ENCODE peak calls at places on chromosomes 6 and 20, in eight cellular contexts. S is progenitor cell of endocrine pancreas, P is cardiac muscle cell, L is heart left ventricle, G is PC-9, U is transverse colon, D is HFFc6, M is omental fat pad. Z is an unnamed sample.

GRCh38 chr6:116012966-116013365 is 47.7 kb downstream of the FRK start:
- DNase-seq in G (peak), P (no peak), L (no peak), S (no peak), D (no peak), U (no peak), M (no peak), Z (no peak)

GRCh38 chr6:45438849-45439406 is 61.2 kb upstream of the SUPT3H start:
- DNase-seq in G (no peak), U (no peak), D (peak), P (no peak), S (no peak), M (no peak), L (no peak), Z (no peak)

GRCh38 chr20:4633780-4634179 is 87.9 kb upstream of the PRND start:
- DNase-seq in P (no peak), M (no peak), S (no peak), U (no peak), D (peak), L (no peak), G (peak), Z (no peak)

GRCh38 chr6:39088331-39088730 is 26.7 kb downstream of the SAYSD1 start:
- DNase-seq in D (peak), S (peak), L (peak), M (no peak), G (peak), U (no peak), P (peak), Z (no peak)

GRCh38 chr20:2527762-2528161 is 8.6 kb upstream of the TMC2 start:
- DNase-seq in U (no peak), M (no peak), S (no peak), L (no peak), G (no peak), P (no peak), D (no peak), Z (no peak)

GRCh38 chr20:24027229-24027628 is 38.6 kb upstream of the GGTLC1 start:
- DNase-seq in G (no peak), L (peak), D (no peak), U (peak), M (peak), P (no peak), S (no peak), Z (no peak)

GRCh38 chr6:145087034-145087433 is 648.3 kb downstream of the EPM2A start:
- DNase-seq in S (no peak), U (no peak), L (no peak), P (no peak), D (peak), G (no peak), M (no peak), Z (no peak)

GRCh38 chr6:16388488-16388887 is 150.1 kb downstream of the GMPR start:
- DNase-seq in P (no peak), L (no peak), S (no peak), G (no peak), M (no peak), U (no peak), D (peak), Z (no peak)

GRCh38 chr20:57627972-57628650 is 7.9 kb upstream of the ZBP1 start:
- DNase-seq in D (peak), U (peak), S (no peak), P (no peak), G (peak), M (no peak), L (peak), Z (no peak)

GRCh38 chr20:45037050-45037449 is 63.9 kb downstream of the KCNS1 start:
- DNase-seq in M (no peak), P (no peak), L (peak), D (no peak), U (no peak), G (no peak), S (no peak), Z (no peak)

GRCh38 chr6:6661684-6662083 is 73.2 kb downstream of the LY86 start:
- DNase-seq in D (no peak), M (no peak), U (peak), L (peak), S (no peak), P (peak), G (peak), Z (no peak)

GRCh38 chr20:43681468-43681942 is 14.6 kb downstream of the MYBL2 start:
- DNase-seq in L (no peak), M (no peak), U (peak), P (peak), G (no peak), S (no peak), D (no peak), Z (no peak)

GRCh38 chr6:46340246-46340645 is 151.0 kb downstream of the RCAN2 start:
- DNase-seq in S (no peak), L (no peak), P (no peak), G (no peak), M (no peak), U (no peak), D (no peak), Z (no peak)

GRCh38 chr6:83514877-83515466 is 2.6 kb downstream of the PRSS35 start:
- DNase-seq in M (no peak), P (peak), D (peak), S (peak), L (no peak), G (peak), U (no peak), Z (no peak)

GRCh38 chr20:57392512-57393271 is 1.5 kb downstream of the RBM38 start:
- DNase-seq in D (no peak), P (no peak), M (no peak), G (no peak), U (peak), L (peak), S (no peak), Z (no peak)

GRCh38 chr20:63639093-63639860 is 12.4 kb upstream of the GMEB2 start:
- DNase-seq in M (no peak), L (peak), D (no peak), U (peak), G (peak), P (no peak), S (no peak), Z (no peak)

GRCh38 chr6:151059612-151060095 is 180.1 kb upstream of the AKAP12 start:
- DNase-seq in P (no peak), L (no peak), M (no peak), G (no peak), U (no peak), D (no peak), S (no peak), Z (no peak)

GRCh38 chr6:43376551-43376981 is 7.1 kb upstream of the ZNF318 start:
- DNase-seq in U (no peak), G (no peak), M (no peak), L (no peak), P (no peak), S (no peak), D (peak), Z (no peak)

GRCh38 chr20:5969348-5969935 is 19.0 kb downstream of the MCM8 start:
- DNase-seq in D (no peak), S (no peak), G (no peak), U (no peak), L (no peak), M (no peak), P (no peak), Z (no peak)

GRCh38 chr20:34636648-34637047 is 40.2 kb downstream of the PIGU start:
- DNase-seq in U (no peak), D (no peak), L (no peak), P (no peak), G (no peak), S (no peak), M (no peak), Z (no peak)

GRCh38 chr6:20001286-20001685 is 164.1 kb downstream of the ID4 start:
- DNase-seq in P (no peak), L (no peak), U (no peak), S (no peak), D (no peak), G (no peak), M (no peak), Z (no peak)

GRCh38 chr6:41741625-41742490 is 5.3 kb downstream of the PGC start:
- DNase-seq in M (no peak), S (no peak), U (peak), L (no peak), G (peak), D (no peak), P (no peak), Z (no peak)

GRCh38 chr6:143642403-143642802 is 35.4 kb upstream of the PHACTR2 start:
- DNase-seq in G (no peak), M (no peak), P (no peak), L (no peak), S (no peak), U (no peak), D (no peak), Z (no peak)

GRCh38 chr6:43716099-43716498 is 28.5 kb upstream of the MRPS18A start:
- DNase-seq in G (no peak), U (no peak), S (no peak), D (no peak), L (no peak), P (no peak), M (no peak), Z (no peak)

GRCh38 chr6:99022039-99022609 is 74.4 kb upstream of the FBXL4 start:
- DNase-seq in G (no peak), M (no peak), U (no peak), L (no peak), P (no peak), S (no peak), D (no peak), Z (no peak)

GRCh38 chr6:92132446-92132845 is 1286.9 kb downstream of the EPHA7 start:
- DNase-seq in D (no peak), P (no peak), G (peak), M (no peak), S (no peak), U (no peak), L (no peak), Z (no peak)

GRCh38 chr6:5293692-5294091 is 32.4 kb downstream of the FARS2 start:
- DNase-seq in L (no peak), S (no peak), M (no peak), D (no peak), P (no peak), U (no peak), G (no peak), Z (no peak)

GRCh38 chr20:36833275-36834020 is 42.5 kb upstream of the TLDC2 start:
- DNase-seq in U (peak), P (no peak), G (no peak), L (no peak), S (no peak), M (no peak), D (peak), Z (no peak)

GRCh38 chr20:36835453-36836198 is 40.3 kb upstream of the TLDC2 start:
- DNase-seq in S (peak), P (peak), U (peak), L (peak), D (peak), G (peak), M (peak), Z (peak)

GRCh38 chr20:36839150-36839549 is 36.8 kb upstream of the TLDC2 start:
- DNase-seq in U (no peak), P (no peak), D (no peak), L (no peak), G (no peak), M (no peak), S (no peak), Z (no peak)

GRCh38 chr20:36835025-36835424 is 40.9 kb upstream of the TLDC2 start:
- DNase-seq in M (no peak), G (no peak), S (no peak), D (no peak), U (no peak), L (no peak), P (no peak), Z (no peak)

DNA sequence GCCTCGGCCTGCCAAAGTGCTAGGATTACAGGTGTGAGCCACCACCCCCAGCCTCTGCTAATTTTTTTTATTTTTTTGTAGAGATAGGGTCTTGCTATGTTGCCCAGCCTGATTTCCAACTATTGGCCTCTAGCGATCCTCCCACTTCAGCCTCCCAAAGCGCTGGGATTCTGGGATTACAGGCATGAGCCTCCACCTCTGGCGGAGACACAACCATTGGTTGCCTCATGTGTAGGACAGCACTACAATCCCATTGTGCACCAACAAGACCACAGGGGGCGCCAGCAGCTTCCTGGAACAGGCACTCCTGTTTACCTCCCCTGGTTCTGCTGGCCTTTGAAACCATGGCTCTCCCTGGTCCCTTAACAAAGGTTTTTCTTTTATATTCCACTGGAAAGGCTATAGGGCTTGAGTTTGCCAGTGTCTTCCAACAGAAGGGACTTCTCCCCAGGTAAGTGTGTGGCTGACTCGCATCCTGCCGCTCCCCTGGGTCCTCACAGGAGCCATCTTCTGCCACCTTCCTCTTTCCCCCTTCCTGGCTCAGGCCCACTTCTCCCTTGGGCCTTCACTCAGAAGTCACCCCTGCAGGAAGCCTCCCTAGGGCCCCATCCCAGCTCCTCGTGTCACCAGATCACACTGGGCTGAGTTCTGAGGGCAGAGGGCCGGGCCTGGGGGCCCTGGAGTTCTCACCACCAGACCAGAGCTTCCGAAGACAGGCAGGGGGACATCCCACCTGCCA is 39.2 kb upstream of the TLDC2 start:
- DNase-seq in S (no peak), L (no peak), U (peak), P (peak), G (peak), M (no peak), D (peak), Z (no peak)
- TF ChIP-seq CTCF in S (peak), L (peak), U (peak), P (peak), G (peak), M (no peak), D (peak), Z (peak)

GRCh38 chr6:78438135-78438534 is 429.2 kb upstream of the IRAK1BP1 start:
- DNase-seq in G (no peak), M (no peak), S (no peak), D (no peak), L (no peak), P (no peak), U (no peak), Z (no peak)

GRCh38 chr6:78436335-78436734 is 431.0 kb upstream of the IRAK1BP1 start:
- DNase-seq in L (no peak), S (no peak), G (no peak), P (no peak), U (no peak), M (no peak), D (peak), Z (no peak)
- TF ChIP-seq CTCF in L (no peak), S (peak), G (peak), P (peak), U (no peak), M (no peak), D (peak), Z (peak)

GRCh38 chr6:89122625-89123024 is 4.8 kb upstream of the SRSF12 start:
- DNase-seq in L (no peak), S (no peak), M (no peak), P (peak), U (no peak), G (peak), D (peak), Z (peak)
- TF ChIP-seq CTCF in L (peak), S (peak), M (no peak), P (peak), U (no peak), G (peak), D (peak), Z (peak)

DNA sequence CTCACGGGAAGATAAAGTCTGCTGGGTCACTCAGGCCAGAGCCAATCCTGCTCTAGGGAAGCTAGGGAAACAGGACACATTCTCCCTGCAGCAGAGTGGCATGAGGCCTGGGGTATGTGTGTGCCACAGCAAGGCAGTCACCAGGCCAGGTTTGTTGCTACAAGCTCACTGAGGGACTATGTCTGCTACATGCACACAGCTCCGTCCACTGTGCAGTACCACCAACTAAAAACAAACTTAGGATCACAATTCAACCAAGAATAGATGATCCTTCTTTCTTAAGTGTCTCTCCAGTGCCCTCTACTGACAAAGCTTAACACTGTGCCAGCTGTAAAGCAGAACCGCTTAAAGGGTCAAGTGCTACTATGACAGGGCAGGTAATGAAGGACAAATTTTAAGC is 192.5 kb downstream of the PTPRK start:
- DNase-seq in G (no peak), S (no peak), M (no peak), P (peak), L (no peak), D (peak), U (peak), Z (no peak)
- TF ChIP-seq CTCF in G (peak), S (peak), M (no peak), P (peak), L (peak), D (peak), U (peak), Z (peak)

GRCh38 chr6:132456700-132457143 is 55.4 kb upstream of the MOXD1 start:
- DNase-seq in U (peak), G (no peak), L (peak), S (no peak), M (no peak), D (peak), P (peak), Z (no peak)
- TF ChIP-seq CTCF in U (no peak), G (no peak), L (peak), S (no peak), M (no peak), D (no peak), P (no peak), Z (peak)

GRCh38 chr6:122180132-122180531 is 219.3 kb upstream of the HSF2 start:
- DNase-seq in S (no peak), G (no peak), M (no peak), D (no peak), U (no peak), P (no peak), L (no peak), Z (no peak)
- TF ChIP-seq CTCF in S (no peak), G (no peak), M (no peak), D (peak), U (no peak), P (no peak), L (peak), Z (peak)

GRCh38 chr20:14937846-14938245 is 600.4 kb upstream of the FLRT3 start:
- DNase-seq in U (no peak), D (no peak), P (no peak), G (no peak), L (no peak), S (no peak), M (no peak), Z (no peak)
- TF ChIP-seq CTCF in U (no peak), D (no peak), P (no peak), G (no peak), L (no peak), S (no peak), M (no peak), Z (no peak)